ENCODE peak calls at places on chromosomes 3 and 15, in ten cellular contexts. One of them, this sample, is unnamed.

GRCh38 chr3:119700269-119700919 is 2.4 kb upstream of the CFAP91 start:
- DNase-seq in suprapubic skin: no peak
- DNase-seq in IMR-90: peak; percentile 57
- DNase-seq in body of pancreas: peak; percentile 6
- DNase-seq in K562: no peak
- DNase-seq in lower leg skin: no peak
- DNase-seq in HepG2: peak; percentile 3
- DNase-seq in heart left ventricle: no peak
- DNase-seq in adrenal gland: no peak
- DNase-seq in HCT116: no peak
- DNase-seq in this sample: peak; percentile 47

GRCh38 chr15:64931381-64931780 is 19.7 kb downstream of the ANKDD1A start:
- DNase-seq in HCT116: no peak
- DNase-seq in HepG2: no peak
- DNase-seq in body of pancreas: no peak
- DNase-seq in K562: no peak
- DNase-seq in IMR-90: no peak
- DNase-seq in lower leg skin: peak; percentile 9
- DNase-seq in heart left ventricle: no peak
- DNase-seq in adrenal gland: peak; percentile 13
- DNase-seq in suprapubic skin: no peak
- DNase-seq in this sample: no peak

GRCh38 chr3:53234130-53234840 is 21.5 kb downstream of the TKT start:
- DNase-seq in HCT116: no peak
- DNase-seq in suprapubic skin: no peak
- DNase-seq in lower leg skin: no peak
- DNase-seq in K562: no peak
- DNase-seq in HepG2: no peak
- DNase-seq in adrenal gland: no peak
- DNase-seq in IMR-90: no peak
- DNase-seq in heart left ventricle: no peak
- DNase-seq in body of pancreas: no peak
- DNase-seq in this sample: no peak

GRCh38 chr3:194103475-194103874 is 32.5 kb upstream of the HES1 start:
- DNase-seq in IMR-90: no peak
- DNase-seq in K562: no peak
- DNase-seq in suprapubic skin: no peak
- DNase-seq in HepG2: no peak
- DNase-seq in HCT116: no peak
- DNase-seq in lower leg skin: no peak
- DNase-seq in body of pancreas: no peak
- DNase-seq in heart left ventricle: no peak
- DNase-seq in adrenal gland: no peak
- DNase-seq in this sample: no peak

GRCh38 chr15:80776420-80777045 is 2.6 kb upstream of the CEMIP start:
- DNase-seq in heart left ventricle: peak; percentile 77
- DNase-seq in adrenal gland: peak; percentile 86
- DNase-seq in HepG2: peak; percentile 62
- DNase-seq in lower leg skin: peak; percentile 51
- DNase-seq in K562: peak; percentile 56
- DNase-seq in HCT116: peak; percentile 66
- DNase-seq in body of pancreas: peak; percentile 83
- DNase-seq in IMR-90: peak; percentile 87
- DNase-seq in suprapubic skin: peak; percentile 65
- DNase-seq in this sample: peak; percentile 63

GRCh38 chr3:125212096-125212508 is 446 bp downstream of the SLC12A8 start:
- DNase-seq in adrenal gland: no peak
- DNase-seq in lower leg skin: no peak
- DNase-seq in HepG2: no peak
- DNase-seq in K562: no peak
- DNase-seq in body of pancreas: peak; percentile 55
- DNase-seq in HCT116: no peak
- DNase-seq in IMR-90: no peak
- DNase-seq in suprapubic skin: no peak
- DNase-seq in heart left ventricle: no peak
- DNase-seq in this sample: no peak

GRCh38 chr3:12471228-12471627 is 13.1 kb upstream of the TSEN2 start:
- DNase-seq in suprapubic skin: no peak
- DNase-seq in body of pancreas: no peak
- DNase-seq in heart left ventricle: no peak
- DNase-seq in IMR-90: no peak
- DNase-seq in HCT116: peak; percentile 92
- DNase-seq in K562: no peak
- DNase-seq in adrenal gland: no peak
- DNase-seq in lower leg skin: no peak
- DNase-seq in HepG2: peak; percentile 36
- DNase-seq in this sample: peak; percentile 50

GRCh38 chr15:65980824-65981456 is 111.6 kb downstream of the RAB11A start:
- DNase-seq in heart left ventricle: peak; percentile 43
- DNase-seq in IMR-90: peak; percentile 79
- DNase-seq in K562: peak; percentile 62
- DNase-seq in body of pancreas: peak; percentile 86
- DNase-seq in adrenal gland: peak; percentile 81
- DNase-seq in HepG2: peak; percentile 30
- DNase-seq in HCT116: peak; percentile 56
- DNase-seq in lower leg skin: peak; percentile 33
- DNase-seq in suprapubic skin: no peak
- DNase-seq in this sample: peak; percentile 60

GRCh38 chr15:58520464-58520863 is 88.7 kb downstream of the LIPC start:
- DNase-seq in K562: no peak
- DNase-seq in heart left ventricle: no peak
- DNase-seq in lower leg skin: no peak
- DNase-seq in body of pancreas: no peak
- DNase-seq in adrenal gland: no peak
- DNase-seq in suprapubic skin: no peak
- DNase-seq in IMR-90: no peak
- DNase-seq in HCT116: no peak
- DNase-seq in HepG2: no peak
- DNase-seq in this sample: peak; percentile 37

GRCh38 chr15:58518626-58519025 is 86.8 kb downstream of the LIPC start:
- DNase-seq in IMR-90: no peak
- DNase-seq in HCT116: no peak
- DNase-seq in HepG2: no peak
- DNase-seq in suprapubic skin: no peak
- DNase-seq in heart left ventricle: no peak
- DNase-seq in K562: no peak
- DNase-seq in body of pancreas: no peak
- DNase-seq in adrenal gland: no peak
- DNase-seq in lower leg skin: no peak
- DNase-seq in this sample: peak; percentile 11

GRCh38 chr15:58517682-58518525 is 86.1 kb downstream of the LIPC start:
- DNase-seq in body of pancreas: no peak
- DNase-seq in lower leg skin: no peak
- DNase-seq in HepG2: no peak
- DNase-seq in HCT116: no peak
- DNase-seq in adrenal gland: no peak
- DNase-seq in heart left ventricle: no peak
- DNase-seq in suprapubic skin: no peak
- DNase-seq in K562: no peak
- DNase-seq in IMR-90: no peak
- DNase-seq in this sample: peak; percentile 79

GRCh38 chr15:58515807-58516206 is 84.0 kb downstream of the LIPC start:
- DNase-seq in HCT116: no peak
- DNase-seq in heart left ventricle: no peak
- DNase-seq in IMR-90: no peak
- DNase-seq in body of pancreas: no peak
- DNase-seq in lower leg skin: no peak
- DNase-seq in adrenal gland: no peak
- DNase-seq in suprapubic skin: no peak
- DNase-seq in HepG2: no peak
- DNase-seq in K562: no peak
- DNase-seq in this sample: no peak

GRCh38 chr15:58517252-58517681 is 85.5 kb downstream of the LIPC start:
- DNase-seq in HCT116: peak; percentile 6
- DNase-seq in K562: no peak
- DNase-seq in body of pancreas: no peak
- DNase-seq in suprapubic skin: no peak
- DNase-seq in lower leg skin: no peak
- DNase-seq in heart left ventricle: no peak
- DNase-seq in adrenal gland: no peak
- DNase-seq in IMR-90: no peak
- DNase-seq in HepG2: no peak
- DNase-seq in this sample: peak; percentile 19
- TF ChIP-seq CTCF in HCT116: no peak
- TF ChIP-seq CTCF in K562: no peak
- TF ChIP-seq CTCF in body of pancreas: no peak
- TF ChIP-seq CTCF in suprapubic skin: no peak
- TF ChIP-seq CTCF in lower leg skin: no peak
- TF ChIP-seq CTCF in heart left ventricle: peak; percentile 46
- TF ChIP-seq CTCF in adrenal gland: no peak
- TF ChIP-seq CTCF in IMR-90: no peak
- TF ChIP-seq CTCF in HepG2: peak; percentile 12
- TF ChIP-seq CTCF in this sample: no peak

GRCh38 chr3:150370129-150370602 is 37.9 kb upstream of the TSC22D2 start:
- DNase-seq in adrenal gland: peak; percentile 79
- DNase-seq in HCT116: peak; percentile 92
- DNase-seq in suprapubic skin: peak; percentile 70
- DNase-seq in lower leg skin: peak; percentile 63
- DNase-seq in heart left ventricle: peak; percentile 28
- DNase-seq in HepG2: peak; percentile 24
- DNase-seq in body of pancreas: peak; percentile 12
- DNase-seq in IMR-90: peak; percentile 97
- DNase-seq in K562: peak; percentile 56
- DNase-seq in this sample: no peak

GRCh38 chr3:150370982-150371381 is 37.1 kb upstream of the TSC22D2 start:
- DNase-seq in IMR-90: no peak
- DNase-seq in body of pancreas: no peak
- DNase-seq in heart left ventricle: no peak
- DNase-seq in lower leg skin: no peak
- DNase-seq in HepG2: no peak
- DNase-seq in adrenal gland: no peak
- DNase-seq in K562: no peak
- DNase-seq in HCT116: no peak
- DNase-seq in suprapubic skin: no peak
- DNase-seq in this sample: no peak

GRCh38 chr3:150371741-150372254 is 36.3 kb upstream of the TSC22D2 start:
- DNase-seq in HepG2: peak; percentile 85
- DNase-seq in HCT116: peak; percentile 87
- DNase-seq in IMR-90: peak; percentile 99
- DNase-seq in heart left ventricle: peak; percentile 30
- DNase-seq in adrenal gland: peak; percentile 77
- DNase-seq in body of pancreas: peak; percentile 67
- DNase-seq in lower leg skin: peak; percentile 80
- DNase-seq in K562: peak; percentile 25
- DNase-seq in suprapubic skin: no peak
- DNase-seq in this sample: no peak

GRCh38 chr3:150373234-150373633 is 34.9 kb upstream of the TSC22D2 start:
- DNase-seq in IMR-90: no peak
- DNase-seq in body of pancreas: no peak
- DNase-seq in K562: no peak
- DNase-seq in HepG2: no peak
- DNase-seq in adrenal gland: no peak
- DNase-seq in suprapubic skin: no peak
- DNase-seq in HCT116: no peak
- DNase-seq in lower leg skin: no peak
- DNase-seq in heart left ventricle: no peak
- DNase-seq in this sample: no peak

DNA sequence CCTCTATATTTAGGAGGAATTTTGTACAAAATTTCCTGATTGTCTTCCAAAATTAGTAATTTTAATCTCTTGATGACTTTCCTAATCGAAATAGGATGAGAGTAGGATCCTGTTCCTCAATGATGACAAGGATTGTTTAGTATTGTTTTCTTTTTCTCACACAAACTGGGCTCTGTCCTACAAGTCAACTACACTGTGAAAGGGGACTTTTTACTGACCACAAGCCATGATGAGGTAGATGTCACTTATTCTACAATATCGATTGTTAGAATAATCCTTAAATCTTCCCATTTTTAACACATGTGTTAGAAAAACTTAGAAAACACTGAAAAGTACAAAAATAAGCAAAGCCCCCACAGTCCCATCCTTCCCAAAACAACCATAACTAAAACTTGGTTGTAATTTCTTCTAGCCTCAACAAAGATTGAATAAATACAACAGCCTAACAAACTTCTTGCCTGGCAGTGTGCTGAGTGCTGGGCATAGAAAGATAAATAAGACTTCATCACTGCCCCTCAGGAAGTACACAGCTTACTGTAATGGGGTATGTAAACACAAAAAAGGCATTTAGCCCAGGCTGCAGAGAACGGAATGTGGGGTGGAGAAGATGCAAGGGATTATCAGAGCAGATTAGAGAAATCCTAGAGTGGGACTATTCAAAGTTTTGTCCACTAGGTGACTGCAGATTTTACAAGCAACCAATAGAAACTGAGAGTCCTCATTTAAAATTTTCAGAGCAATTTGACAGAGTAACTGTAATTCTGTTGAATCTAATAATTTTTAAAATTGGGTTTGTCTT is 35.6 kb upstream of the TSC22D2 start:
- DNase-seq in heart left ventricle: no peak
- DNase-seq in HCT116: no peak
- DNase-seq in suprapubic skin: no peak
- DNase-seq in body of pancreas: no peak
- DNase-seq in IMR-90: peak; percentile 50
- DNase-seq in HepG2: peak; percentile 79
- DNase-seq in adrenal gland: no peak
- DNase-seq in lower leg skin: no peak
- DNase-seq in K562: peak; percentile 16
- DNase-seq in this sample: no peak
- TF ChIP-seq POLR2A in heart left ventricle: no peak
- TF ChIP-seq POLR2A in HCT116: no peak
- TF ChIP-seq POLR2A in suprapubic skin: no peak
- TF ChIP-seq POLR2A in body of pancreas: no peak
- TF ChIP-seq POLR2A in IMR-90: no peak
- TF ChIP-seq POLR2A in HepG2: no peak
- TF ChIP-seq POLR2A in adrenal gland: no peak
- TF ChIP-seq POLR2A in lower leg skin: no peak
- TF ChIP-seq POLR2A in K562: no peak
- TF ChIP-seq POLR2A in this sample: no peak

GRCh38 chr3:151460774-151461450 is at the start of gene IGSF10:
- DNase-seq in adrenal gland: peak; percentile 59
- DNase-seq in HepG2: no peak
- DNase-seq in HCT116: no peak
- DNase-seq in suprapubic skin: peak; percentile 72
- DNase-seq in lower leg skin: no peak
- DNase-seq in body of pancreas: peak; percentile 46
- DNase-seq in K562: peak; percentile 11
- DNase-seq in IMR-90: no peak
- DNase-seq in heart left ventricle: no peak
- DNase-seq in this sample: no peak
- H3K4me3 ChIP-seq in adrenal gland: peak within 1 kb of the TSS; percentile 50
- H3K4me3 ChIP-seq in HepG2: no peak within 1 kb of the TSS
- H3K4me3 ChIP-seq in HCT116: no peak within 1 kb of the TSS
- H3K4me3 ChIP-seq in suprapubic skin: peak within 1 kb of the TSS; percentile 58
- H3K4me3 ChIP-seq in lower leg skin: peak within 1 kb of the TSS; percentile 42
- H3K4me3 ChIP-seq in body of pancreas: peak within 1 kb of the TSS; percentile 19
- H3K4me3 ChIP-seq in K562: peak within 1 kb of the TSS; percentile 24
- H3K4me3 ChIP-seq in IMR-90: peak within 1 kb of the TSS; percentile 34
- H3K4me3 ChIP-seq in heart left ventricle: peak within 1 kb of the TSS; percentile 58
- H3K4me3 ChIP-seq in this sample: no peak within 1 kb of the TSS

DNA sequence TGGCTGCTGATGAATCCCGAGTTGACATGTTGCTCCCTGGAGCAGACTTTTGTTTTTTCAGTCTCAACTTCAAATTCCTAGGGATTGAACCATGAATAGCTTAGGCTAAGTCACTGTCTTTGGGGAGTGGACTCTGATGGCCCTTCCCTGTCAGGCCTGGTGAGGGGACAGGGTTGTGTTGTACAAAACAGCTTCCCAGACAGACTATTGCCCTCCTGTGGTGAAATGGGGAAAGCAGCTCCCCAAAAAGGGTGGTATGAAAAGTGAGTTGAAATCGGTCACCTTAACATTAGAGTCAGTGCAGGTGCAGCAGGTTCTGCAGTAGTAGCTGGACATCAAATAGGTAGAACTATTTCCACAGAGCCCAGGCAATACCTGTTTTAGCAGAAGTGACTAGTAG is 775.6 kb downstream of the ROBO2 start:
- DNase-seq in K562: no peak
- DNase-seq in IMR-90: no peak
- DNase-seq in body of pancreas: no peak
- DNase-seq in HCT116: no peak
- DNase-seq in heart left ventricle: no peak
- DNase-seq in suprapubic skin: no peak
- DNase-seq in HepG2: peak; percentile 1
- DNase-seq in adrenal gland: no peak
- DNase-seq in lower leg skin: no peak
- DNase-seq in this sample: peak; percentile 5
- TF ChIP-seq CTCF in K562: no peak
- TF ChIP-seq CTCF in IMR-90: peak; percentile 4
- TF ChIP-seq CTCF in body of pancreas: no peak
- TF ChIP-seq CTCF in HCT116: no peak
- TF ChIP-seq CTCF in heart left ventricle: no peak
- TF ChIP-seq CTCF in suprapubic skin: no peak
- TF ChIP-seq CTCF in HepG2: peak; percentile 31
- TF ChIP-seq CTCF in adrenal gland: no peak
- TF ChIP-seq CTCF in lower leg skin: no peak
- TF ChIP-seq CTCF in this sample: peak; percentile 13